ENCODE peak calls at places on chromosomes 3 and 15, in eight cellular contexts. One of them, this sample, is unnamed.

GRCh38 chr3:4750306-4751056 is 228.8 kb upstream of the BHLHE40 start:
- DNase-seq in ascending aorta: no peak
- DNase-seq in HFFc6: peak; percentile 75
- DNase-seq in tibial artery: no peak
- DNase-seq in RKO: no peak
- DNase-seq in cardiac muscle cell: peak; percentile 65
- DNase-seq in fibroblast of the conjunctiva: no peak
- DNase-seq in COR-L47: no peak
- DNase-seq in this sample: no peak

GRCh38 chr15:62901916-62902554 is 140.5 kb upstream of the TPM1 start:
- DNase-seq in COR-L47: no peak
- DNase-seq in HFFc6: no peak
- DNase-seq in RKO: no peak
- DNase-seq in ascending aorta: no peak
- DNase-seq in tibial artery: no peak
- DNase-seq in fibroblast of the conjunctiva: no peak
- DNase-seq in cardiac muscle cell: no peak
- DNase-seq in this sample: peak; percentile 70

GRCh38 chr15:34158355-34158754 is 51.5 kb downstream of the KATNBL1 start:
- DNase-seq in tibial artery: no peak
- DNase-seq in cardiac muscle cell: no peak
- DNase-seq in fibroblast of the conjunctiva: no peak
- DNase-seq in ascending aorta: no peak
- DNase-seq in COR-L47: no peak
- DNase-seq in HFFc6: no peak
- DNase-seq in RKO: no peak
- DNase-seq in this sample: no peak

GRCh38 chr3:104952587-104952986 is 414.1 kb upstream of the ALCAM start:
- DNase-seq in RKO: no peak
- DNase-seq in ascending aorta: no peak
- DNase-seq in fibroblast of the conjunctiva: peak; percentile 44
- DNase-seq in COR-L47: no peak
- DNase-seq in cardiac muscle cell: no peak
- DNase-seq in HFFc6: peak; percentile 94
- DNase-seq in tibial artery: no peak
- DNase-seq in this sample: peak; percentile 41

GRCh38 chr15:85839637-85840036 is 44.9 kb upstream of the KLHL25 start:
- DNase-seq in fibroblast of the conjunctiva: no peak
- DNase-seq in ascending aorta: no peak
- DNase-seq in HFFc6: no peak
- DNase-seq in tibial artery: no peak
- DNase-seq in RKO: no peak
- DNase-seq in cardiac muscle cell: no peak
- DNase-seq in COR-L47: no peak
- DNase-seq in this sample: no peak

GRCh38 chr15:73631915-73632669 is 1.1 kb downstream of the NPTN start:
- DNase-seq in fibroblast of the conjunctiva: peak; percentile 39
- DNase-seq in COR-L47: no peak
- DNase-seq in tibial artery: peak; percentile 80
- DNase-seq in ascending aorta: no peak
- DNase-seq in RKO: peak; percentile 42
- DNase-seq in cardiac muscle cell: peak; percentile 79
- DNase-seq in HFFc6: peak; percentile 39
- DNase-seq in this sample: peak; percentile 56

GRCh38 chr3:196638922-196639516 is 475 bp upstream of the NRROS start:
- DNase-seq in HFFc6: no peak
- DNase-seq in ascending aorta: no peak
- DNase-seq in fibroblast of the conjunctiva: no peak
- DNase-seq in tibial artery: no peak
- DNase-seq in cardiac muscle cell: no peak
- DNase-seq in RKO: no peak
- DNase-seq in COR-L47: no peak
- DNase-seq in this sample: no peak

GRCh38 chr15:28100516-28101195 is 1.5 kb upstream of the OCA2 start:
- DNase-seq in ascending aorta: no peak
- DNase-seq in tibial artery: no peak
- DNase-seq in COR-L47: no peak
- DNase-seq in fibroblast of the conjunctiva: no peak
- DNase-seq in HFFc6: no peak
- DNase-seq in RKO: no peak
- DNase-seq in cardiac muscle cell: no peak
- DNase-seq in this sample: no peak

GRCh38 chr15:70339551-70340517 is 242.1 kb upstream of the TLE3 start:
- DNase-seq in cardiac muscle cell: no peak
- DNase-seq in fibroblast of the conjunctiva: no peak
- DNase-seq in COR-L47: peak; percentile 17
- DNase-seq in HFFc6: no peak
- DNase-seq in RKO: no peak
- DNase-seq in ascending aorta: no peak
- DNase-seq in tibial artery: no peak
- DNase-seq in this sample: peak; percentile 92

GRCh38 chr3:141647562-141647915 is 90.6 kb upstream of the RNF7 start:
- DNase-seq in tibial artery: no peak
- DNase-seq in cardiac muscle cell: no peak
- DNase-seq in HFFc6: no peak
- DNase-seq in ascending aorta: no peak
- DNase-seq in RKO: no peak
- DNase-seq in fibroblast of the conjunctiva: no peak
- DNase-seq in COR-L47: no peak
- DNase-seq in this sample: no peak

GRCh38 chr3:196559826-196560225 is 8.5 kb downstream of the WDR53 start:
- DNase-seq in tibial artery: no peak
- DNase-seq in fibroblast of the conjunctiva: no peak
- DNase-seq in ascending aorta: no peak
- DNase-seq in HFFc6: no peak
- DNase-seq in RKO: no peak
- DNase-seq in COR-L47: no peak
- DNase-seq in cardiac muscle cell: no peak
- DNase-seq in this sample: no peak

GRCh38 chr15:65870889-65871533 is 1.7 kb downstream of the RAB11A start:
- DNase-seq in fibroblast of the conjunctiva: peak; percentile 30
- DNase-seq in cardiac muscle cell: no peak
- DNase-seq in HFFc6: peak; percentile 69
- DNase-seq in RKO: peak; percentile 81
- DNase-seq in tibial artery: no peak
- DNase-seq in COR-L47: no peak
- DNase-seq in ascending aorta: no peak
- DNase-seq in this sample: peak; percentile 41

GRCh38 chr15:42730135-42730534 is 6.8 kb downstream of the CDAN1 start:
- DNase-seq in HFFc6: no peak
- DNase-seq in RKO: no peak
- DNase-seq in fibroblast of the conjunctiva: no peak
- DNase-seq in COR-L47: no peak
- DNase-seq in tibial artery: no peak
- DNase-seq in cardiac muscle cell: no peak
- DNase-seq in ascending aorta: no peak
- DNase-seq in this sample: no peak

GRCh38 chr3:194779729-194780224 is 94.1 kb downstream of the FAM43A start:
- DNase-seq in COR-L47: no peak
- DNase-seq in fibroblast of the conjunctiva: no peak
- DNase-seq in RKO: no peak
- DNase-seq in ascending aorta: no peak
- DNase-seq in tibial artery: no peak
- DNase-seq in cardiac muscle cell: no peak
- DNase-seq in HFFc6: no peak
- DNase-seq in this sample: no peak

GRCh38 chr3:38004415-38005075 is 14.0 kb downstream of the VILL start:
- DNase-seq in fibroblast of the conjunctiva: peak; percentile 36
- DNase-seq in tibial artery: peak; percentile 78
- DNase-seq in RKO: peak; percentile 77
- DNase-seq in ascending aorta: no peak
- DNase-seq in HFFc6: peak; percentile 73
- DNase-seq in cardiac muscle cell: peak; percentile 77
- DNase-seq in COR-L47: no peak
- DNase-seq in this sample: peak; percentile 63

GRCh38 chr3:10763817-10764313 is 52.2 kb upstream of the SLC6A11 start:
- DNase-seq in tibial artery: no peak
- DNase-seq in COR-L47: no peak
- DNase-seq in fibroblast of the conjunctiva: no peak
- DNase-seq in ascending aorta: no peak
- DNase-seq in HFFc6: no peak
- DNase-seq in RKO: no peak
- DNase-seq in cardiac muscle cell: no peak
- DNase-seq in this sample: no peak

GRCh38 chr15:59283717-59284336 is 77.2 kb downstream of the LDHAL6B start:
- DNase-seq in ascending aorta: no peak
- DNase-seq in COR-L47: no peak
- DNase-seq in HFFc6: no peak
- DNase-seq in tibial artery: no peak
- DNase-seq in fibroblast of the conjunctiva: no peak
- DNase-seq in RKO: no peak
- DNase-seq in cardiac muscle cell: no peak
- DNase-seq in this sample: no peak

GRCh38 chr3:132083583-132084372 is 49.0 kb upstream of the CPNE4 start:
- DNase-seq in ascending aorta: no peak
- DNase-seq in COR-L47: no peak
- DNase-seq in RKO: peak; percentile 20
- DNase-seq in fibroblast of the conjunctiva: peak; percentile 6
- DNase-seq in cardiac muscle cell: no peak
- DNase-seq in HFFc6: peak; percentile 16
- DNase-seq in tibial artery: no peak
- DNase-seq in this sample: no peak